ENCODE peak calls at places on chromosomes 11 and 22, in ten cellular contexts. M, E, J, U, X, O, S, A, C and F are unnamed samples.

GRCh38 chr11:128843198-128843766 is 23.8 kb downstream of the KCNJ1 start:
- DNase-seq in S (no peak), E (no peak), J (no peak), A (no peak), U (no peak), M (no peak), X (no peak), C (no peak), O (no peak), F (no peak)

GRCh38 chr11:121472310-121472709 is 19.5 kb upstream of the SORL1-AS1 start:
- DNase-seq in J (no peak), S (no peak), X (no peak), A (no peak), M (no peak), U (no peak), O (no peak), E (no peak), C (no peak), F (no peak)

GRCh38 chr11:114051558-114051957 is 8.0 kb upstream of the ZBTB16 start:
- DNase-seq in S (no peak), E (no peak), X (no peak), M (no peak), O (no peak), J (no peak), A (no peak), C (no peak), U (no peak), F (no peak)

GRCh38 chr22:43363580-43364435 is 20.6 kb upstream of the SCUBE1 start:
- DNase-seq in M (no peak), S (no peak), X (no peak), J (no peak), U (no peak), A (no peak), E (no peak), C (no peak), O (no peak), F (no peak)

GRCh38 chr22:23431337-23432072 is 148.6 kb downstream of the IGLL1 start:
- DNase-seq in J (no peak), X (no peak), C (no peak), U (no peak), O (no peak), S (peak), M (no peak), E (no peak), A (no peak), F (no peak)

GRCh38 chr11:2142762-2143202 is 3.6 kb upstream of the IGF2 start:
- DNase-seq in X (no peak), S (peak), U (no peak), M (no peak), J (no peak), C (no peak), E (no peak), O (no peak), A (no peak), F (no peak)

GRCh38 chr22:29700949-29701927 is 18.6 kb upstream of the CABP7 start:
- DNase-seq in E (no peak), A (peak), O (no peak), X (peak), S (peak), J (no peak), U (peak), M (no peak), C (no peak), F (no peak)

GRCh38 chr11:35859311-35859710 is 84.6 kb upstream of the LDLRAD3 start:
- DNase-seq in J (no peak), A (no peak), O (no peak), U (no peak), C (no peak), X (no peak), S (no peak), M (no peak), E (no peak), F (no peak)

GRCh38 chr22:49328076-49328475 is 499.6 kb downstream of the BRD1 start:
- DNase-seq in C (no peak), A (no peak), U (no peak), M (no peak), S (no peak), X (no peak), J (peak), E (peak), O (no peak), F (no peak)

GRCh38 chr11:36367806-36368680 is 72.0 kb downstream of the PRR5L start:
- DNase-seq in U (no peak), A (no peak), E (no peak), S (no peak), X (no peak), O (no peak), J (no peak), C (no peak), M (no peak), F (no peak)

GRCh38 chr11:71082454-71082853 is 169.9 kb downstream of the SHANK2 start:
- DNase-seq in S (no peak), E (no peak), X (no peak), A (no peak), M (no peak), C (no peak), O (no peak), J (no peak), U (no peak), F (no peak)

GRCh38 chr22:48752451-48753380 is 1075.0 kb downstream of the BRD1 start:
- DNase-seq in E (peak), X (no peak), M (peak), O (no peak), J (no peak), S (no peak), C (no peak), U (no peak), A (peak), F (no peak)

GRCh38 chr22:25051983-25052710 is 99.6 kb downstream of the KIAA1671 start:
- DNase-seq in A (no peak), S (no peak), O (no peak), J (no peak), E (no peak), C (no peak), U (peak), M (no peak), X (peak), F (no peak)

GRCh38 chr11:2825886-2826678 is 59.5 kb downstream of the CDKN1C start:
- DNase-seq in M (peak), C (no peak), O (peak), J (peak), A (peak), S (peak), U (peak), X (peak), E (no peak), F (no peak)

GRCh38 chr22:46355996-46356471 is 20.5 kb downstream of the TRMU start:
- DNase-seq in O (no peak), C (no peak), X (no peak), E (no peak), U (no peak), J (peak), M (no peak), S (no peak), A (no peak), F (no peak)

GRCh38 chr11:8261316-8261715 is 2.4 kb downstream of the LMO1 start:
- DNase-seq in C (no peak), M (no peak), X (no peak), J (peak), A (no peak), O (no peak), S (no peak), E (no peak), U (no peak), F (no peak)

GRCh38 chr11:84498016-84498415 is 1129.1 kb downstream of the DLG2 start:
- DNase-seq in C (no peak), S (no peak), M (no peak), A (no peak), X (no peak), O (no peak), U (no peak), J (peak), E (no peak), F (no peak)

GRCh38 chr11:69817265-69818236 is 1.7 kb downstream of the FGF3 start:
- DNase-seq in A (no peak), E (no peak), J (no peak), M (no peak), X (no peak), S (peak), U (no peak), C (no peak), O (no peak), F (no peak)

GRCh38 chr22:40101417-40102101 is 76.2 kb upstream of the TNRC6B start:
- DNase-seq in J (no peak), X (no peak), S (no peak), C (no peak), A (no peak), M (no peak), O (no peak), U (no peak), E (no peak), F (no peak)

GRCh38 chr22:47783433-47784366 is 1021.2 kb downstream of the TBC1D22A start:
- DNase-seq in A (peak), M (no peak), S (no peak), X (no peak), C (no peak), U (no peak), J (no peak), E (no peak), O (no peak), F (no peak)

GRCh38 chr11:116192509-116193206 is 580.1 kb downstream of the BUD13 start:
- DNase-seq in J (no peak), A (no peak), S (no peak), E (no peak), O (no peak), M (no peak), X (no peak), C (no peak), U (no peak), F (no peak)

GRCh38 chr11:33832676-33833075 is 58.4 kb upstream of the FBXO3 start:
- DNase-seq in X (no peak), E (no peak), A (no peak), M (no peak), J (no peak), C (no peak), S (no peak), U (no peak), O (no peak), F (no peak)

GRCh38 chr11:12842933-12843636 is 166.0 kb upstream of the RASSF10 start:
- DNase-seq in O (no peak), X (no peak), J (no peak), S (peak), U (peak), E (no peak), C (no peak), A (no peak), M (no peak), F (no peak)

GRCh38 chr11:71342951-71343827 is 90.8 kb upstream of the SHANK2 start:
- DNase-seq in C (no peak), J (peak), A (peak), U (peak), S (peak), M (no peak), O (peak), X (peak), E (no peak), F (no peak)

GRCh38 chr11:68312117-68312779 is at the start of gene LRP5:
- DNase-seq in E (no peak), S (peak), U (no peak), J (no peak), X (peak), A (no peak), O (no peak), M (peak), C (no peak), F (peak)

GRCh38 chr22:49972163-49973017 is 11.8 kb downstream of the PIM3 start:
- DNase-seq in U (peak), A (no peak), S (no peak), O (peak), E (peak), J (peak), X (peak), M (peak), C (no peak), F (peak)

GRCh38 chr22:27775087-27775697 is 26.4 kb downstream of the MN1 start:
- DNase-seq in C (no peak), S (no peak), O (peak), U (no peak), E (no peak), J (no peak), X (no peak), A (no peak), M (no peak), F (no peak)

GRCh38 chr11:75560644-75561043 is 1.4 kb upstream of the SERPINH1 start:
- DNase-seq in O (no peak), C (no peak), S (no peak), M (no peak), X (no peak), E (no peak), U (no peak), J (no peak), A (no peak), F (no peak)

GRCh38 chr11:15276616-15277015 is 161.9 kb downstream of the INSC start:
- DNase-seq in E (no peak), O (no peak), S (no peak), M (no peak), X (no peak), J (no peak), C (no peak), U (no peak), A (no peak), F (no peak)

GRCh38 chr11:126060651-126061220 is 1.9 kb downstream of the CDON start:
- DNase-seq in C (no peak), O (no peak), S (peak), E (no peak), J (no peak), M (no peak), U (no peak), A (no peak), X (no peak), F (no peak)

GRCh38 chr11:126061707-126062678 is 673 bp downstream of the CDON start:
- DNase-seq in J (peak), O (peak), S (peak), A (peak), E (no peak), M (no peak), C (no peak), X (peak), U (peak), F (no peak)

GRCh38 chr11:126063510-126063858 is 818 bp upstream of the CDON start:
- DNase-seq in J (no peak), E (no peak), O (no peak), A (no peak), U (no peak), X (no peak), C (no peak), S (no peak), M (no peak), F (no peak)

GRCh38 chr11:126059238-126059761 is 3.4 kb downstream of the CDON start:
- DNase-seq in J (no peak), E (no peak), C (no peak), A (no peak), S (no peak), X (no peak), M (no peak), U (no peak), O (no peak), F (no peak)

GRCh38 chr11:126062679-126063509 is at the start of gene CDON:
- DNase-seq in U (peak), O (peak), X (peak), A (peak), E (peak), J (peak), S (peak), M (peak), C (peak), F (peak)
- TF ChIP-seq CTCF in U (no peak), O (peak), X (no peak), A (no peak), E (peak), J (no peak), S (no peak), M (peak), C (peak), F (no peak)

DNA sequence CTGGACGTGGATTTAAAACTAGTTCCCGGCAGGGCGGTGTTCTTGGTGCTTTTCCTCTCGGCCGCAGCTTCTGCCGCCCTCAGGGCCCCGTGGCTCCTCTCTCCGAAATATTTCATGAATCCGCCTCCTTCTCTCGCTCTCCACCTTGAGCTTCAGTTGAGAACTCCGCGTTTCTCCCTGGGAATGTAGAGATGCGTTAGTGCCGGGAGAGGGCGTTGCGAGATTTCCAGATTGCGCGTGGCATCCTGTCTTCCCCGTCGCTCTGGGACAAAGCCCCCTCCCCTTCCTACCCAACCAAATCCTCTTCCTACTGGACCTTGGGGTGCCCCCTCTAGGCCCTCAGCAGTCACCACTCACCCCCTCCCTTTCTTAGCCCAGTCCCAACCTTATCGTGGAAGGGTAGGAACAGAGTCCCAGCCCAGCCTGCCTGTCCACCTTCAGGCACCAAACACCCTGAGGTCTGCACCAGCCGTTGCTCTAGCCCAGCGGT is 15.5 kb upstream of the RAC2 start:
- DNase-seq in U (no peak), J (no peak), X (no peak), A (no peak), E (no peak), C (no peak), M (no peak), S (peak), O (no peak), F (no peak)
- TF ChIP-seq CTCF in U (no peak), J (peak), X (no peak), A (no peak), E (peak), C (peak), M (peak), S (peak), O (no peak), F (no peak)

GRCh38 chr11:79206951-79207350 is 233.9 kb downstream of the TENM4 start:
- DNase-seq in O (no peak), M (no peak), S (no peak), A (no peak), E (no peak), X (no peak), C (no peak), U (no peak), J (no peak), F (no peak)
- TF ChIP-seq CTCF in O (no peak), M (no peak), S (no peak), A (no peak), E (no peak), X (no peak), C (no peak), U (no peak), J (no peak), F (no peak)

DNA sequence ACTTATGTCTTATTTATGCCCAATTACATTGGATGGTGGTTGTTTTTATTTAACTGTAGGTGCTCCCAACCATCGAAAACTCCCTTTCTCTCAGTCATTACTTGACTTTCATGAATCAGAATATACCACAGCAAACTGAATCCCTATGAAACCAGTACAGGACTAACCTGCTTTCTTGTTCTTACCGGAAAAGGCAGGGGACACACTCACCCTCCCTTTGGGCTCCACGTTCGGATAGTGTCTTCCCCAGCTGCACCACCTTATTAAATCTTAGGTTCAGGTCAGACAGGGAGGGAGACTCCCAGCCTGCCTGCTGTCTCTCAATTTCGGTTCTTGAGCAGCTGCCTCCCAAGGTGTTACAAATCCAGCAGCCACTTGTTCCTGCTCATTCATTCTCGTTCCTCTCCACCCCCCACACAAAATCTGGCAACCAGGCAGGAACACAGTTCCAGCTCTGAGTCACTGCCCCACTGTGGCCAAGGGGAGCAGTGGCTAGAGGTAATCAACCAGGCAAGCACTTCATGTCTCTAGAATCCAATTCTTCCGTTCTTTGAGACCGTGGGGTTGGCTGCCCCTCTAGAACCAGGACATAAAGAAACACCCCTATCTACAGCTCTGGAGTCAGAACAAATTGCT is 133.0 kb downstream of the PLEKHA7 start:
- DNase-seq in A (peak), O (no peak), X (peak), U (no peak), C (no peak), E (no peak), M (peak), S (peak), J (peak), F (no peak)
- TF ChIP-seq CTCF in A (no peak), O (peak), X (peak), U (no peak), C (peak), E (peak), M (peak), S (peak), J (peak), F (no peak)

GRCh38 chr11:32332990-32333334 is 102.4 kb downstream of the WT1 start:
- DNase-seq in O (no peak), M (no peak), A (no peak), J (no peak), E (no peak), U (no peak), X (no peak), S (no peak), C (no peak), F (no peak)

GRCh38 chr11:32331792-32332191 is 103.5 kb downstream of the WT1 start:
- DNase-seq in J (no peak), M (no peak), E (no peak), O (no peak), C (no peak), X (no peak), A (no peak), U (no peak), S (no peak), F (no peak)

GRCh38 chr11:32331098-32331497 is 104.2 kb downstream of the WT1 start:
- DNase-seq in J (no peak), X (no peak), O (no peak), U (no peak), C (no peak), E (no peak), S (no peak), M (no peak), A (no peak), F (no peak)

GRCh38 chr11:32333335-32333991 is 101.9 kb downstream of the WT1 start:
- DNase-seq in U (peak), S (peak), A (peak), X (peak), E (no peak), M (peak), O (peak), J (peak), C (no peak), F (no peak)

DNA sequence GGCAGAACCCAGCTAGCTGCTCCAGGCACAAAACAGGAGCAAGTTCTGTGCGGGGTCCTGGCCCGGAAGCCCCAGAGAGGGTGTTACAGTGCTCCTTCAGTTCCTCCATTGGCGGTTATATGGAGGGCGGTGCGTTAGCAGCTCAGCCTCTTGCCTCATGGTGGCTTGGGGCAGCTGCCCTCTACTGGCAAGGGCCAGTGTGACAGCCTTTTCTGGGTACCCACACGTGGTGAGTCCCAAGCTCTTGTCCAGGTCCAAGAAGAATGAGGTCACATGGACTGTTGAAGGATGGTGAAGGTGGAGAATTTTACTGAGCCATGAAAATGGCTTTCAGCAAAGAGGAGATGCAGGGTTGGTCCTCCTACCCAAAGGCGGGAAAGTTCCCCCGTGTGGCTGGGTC is 100.5 kb downstream of the WT1 start:
- DNase-seq in X (no peak), E (no peak), J (no peak), U (peak), O (no peak), A (no peak), M (no peak), S (peak), C (no peak), F (no peak)
- TF ChIP-seq CTCF in X (no peak), E (no peak), J (no peak), U (peak), O (no peak), A (no peak), M (no peak), S (peak), C (no peak), F (no peak)

GRCh38 chr11:45017329-45017728 is 66.6 kb upstream of the TP53I11 start:
- DNase-seq in C (no peak), A (no peak), J (no peak), S (no peak), U (no peak), E (no peak), O (no peak), X (no peak), M (no peak), F (no peak)
- TF ChIP-seq CTCF in C (no peak), A (no peak), J (no peak), S (peak), U (no peak), E (no peak), O (no peak), X (no peak), M (no peak), F (no peak)

DNA sequence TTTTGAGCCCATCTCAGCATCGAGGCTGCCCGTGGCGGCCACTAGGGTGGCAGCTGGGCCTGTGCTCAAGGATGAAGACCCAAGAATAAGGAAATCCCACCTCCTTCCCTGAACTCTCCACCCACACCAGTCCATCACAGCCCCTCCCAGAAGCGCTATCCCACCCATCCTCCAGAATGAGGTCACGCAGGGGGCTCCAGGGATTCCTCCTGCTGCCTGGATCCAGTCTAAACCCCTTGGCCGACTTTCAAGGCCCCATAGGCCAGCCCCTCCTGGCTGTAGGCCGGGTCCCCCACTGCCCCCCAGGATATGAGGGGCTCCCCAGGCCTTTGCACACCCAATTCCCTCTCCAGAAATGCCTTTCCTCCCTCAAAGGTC is 19.0 kb upstream of the SCGB1A1 start:
- DNase-seq in U (no peak), E (no peak), C (no peak), S (no peak), O (no peak), A (no peak), J (no peak), M (no peak), X (no peak), F (no peak)
- TF ChIP-seq CTCF in U (no peak), E (no peak), C (no peak), S (no peak), O (no peak), A (no peak), J (no peak), M (no peak), X (no peak), F (no peak)